ENCODE peak calls at places on chromosomes 6 and 20, in nine cellular contexts. O is osteoblast, S is K562, B is NCI-H146, I is GM19239, P is AG04450, H is NCI-H1930, Z is pancreas, T is WTC11. U is an unnamed sample.

GRCh38 chr6:35027807-35028206 is 113.3 kb downstream of the TCP11 start:
- DNase-seq in H (no peak), Z (no peak), I (no peak), O (no peak), S (no peak), T (no peak), P (no peak), B (no peak), U (no peak)

GRCh38 chr6:45608252-45608911 is 230.6 kb upstream of the SUPT3H start:
- DNase-seq in Z (no peak), I (no peak), H (no peak), B (no peak), S (no peak), O (peak; percentile 61), T (no peak), P (no peak), U (no peak)

GRCh38 chr6:166419268-166419667 is 36.5 kb upstream of the MPC1 start:
- DNase-seq in I (peak; percentile 71), B (no peak), P (no peak), T (no peak), O (no peak), S (no peak), H (no peak), Z (no peak), U (no peak)

GRCh38 chr6:164063346-164063745 is 648.8 kb downstream of the QKI start:
- DNase-seq in O (no peak), B (no peak), Z (no peak), P (no peak), T (no peak), I (no peak), H (no peak), S (no peak), U (no peak)

GRCh38 chr6:129055796-129056195 is 172.9 kb downstream of the LAMA2 start:
- DNase-seq in P (no peak), O (no peak), T (no peak), H (no peak), I (no peak), S (no peak), B (peak; percentile 27), Z (no peak), U (no peak)

GRCh38 chr6:25166955-25167753 is 112.0 kb upstream of the CARMIL1 start:
- DNase-seq in S (no peak), B (peak; percentile 53), I (no peak), T (no peak), O (no peak), Z (peak; percentile 11), H (no peak), P (no peak), U (no peak)

GRCh38 chr6:134451529-134451928 is 133.6 kb upstream of the SGK1 start:
- DNase-seq in S (peak; percentile 40), H (no peak), P (no peak), T (peak; percentile 38), B (no peak), Z (no peak), O (no peak), I (no peak), U (no peak)

GRCh38 chr20:56614196-56614595 is 14.9 kb upstream of the TFAP2C start:
- DNase-seq in I (no peak), O (no peak), Z (no peak), B (no peak), H (no peak), T (no peak), P (no peak), S (no peak), U (no peak)

GRCh38 chr6:130961148-130961547 is 101.9 kb downstream of the EPB41L2 start:
- DNase-seq in O (no peak), Z (no peak), S (no peak), P (no peak), I (no peak), H (no peak), T (no peak), B (no peak), U (no peak)